ENCODE peak calls at places on chromosomes 12 and 14, in five cellular contexts. G, D, N, H and I are unnamed samples. For H3F3A, the result is how much of the 10 kb centered on the place peaks cover.

GRCh38 chr14:80974338-80975078 is 19.1 kb downstream of the TSHR start:
- DNase-seq in D (no peak), N (no peak), H (no peak), G (no peak), I (peak)

GRCh38 chr12:121371404-121371803 is 19.2 kb upstream of the ANAPC5 start:
- DNase-seq in H (no peak), D (no peak), N (no peak), G (no peak), I (no peak)

GRCh38 chr12:107760207-107760816 is 625 bp downstream of the PRDM4 start:
- DNase-seq in G (peak), N (peak), D (peak), H (peak), I (peak)

GRCh38 chr12:70005864-70006618 is 181.0 kb downstream of the MYRFL start:
- DNase-seq in D (no peak), N (no peak), H (peak), G (no peak), I (no peak)

GRCh38 chr12:2163172-2163927 is 110.6 kb downstream of the CACNA1C start:
- DNase-seq in D (no peak), H (no peak), G (no peak), N (no peak), I (peak)

GRCh38 chr12:119151445-119151844 is 27.3 kb upstream of the HSPB8 start:
- DNase-seq in G (no peak), H (no peak), D (no peak), N (no peak), I (no peak)

GRCh38 chr14:72666610-72667009 is 227.3 kb downstream of the DPF3 start:
- DNase-seq in D (no peak), N (peak), H (no peak), G (no peak), I (peak)

GRCh38 chr14:33679461-33680225 is 271.2 kb downstream of the EGLN3 start:
- DNase-seq in G (no peak), H (no peak), D (no peak), N (peak), I (peak)

GRCh38 chr12:18653465-18653864 is 84.3 kb downstream of the PLCZ1 start:
- DNase-seq in H (no peak), N (no peak), G (no peak), D (no peak), I (no peak)

GRCh38 chr14:85711620-85712019 is 181.7 kb downstream of the FLRT2 start:
- DNase-seq in N (no peak), G (no peak), H (no peak), D (no peak), I (no peak)

GRCh38 chr12:105100207-105100985 is 7.1 kb upstream of the WASHC4 start:
- DNase-seq in H (no peak), N (peak), D (no peak), G (no peak), I (peak)

GRCh38 chr14:103401223-103402214 is 16.3 kb downstream of the MARK3 start:
- DNase-seq in G (no peak), H (no peak), N (peak), D (peak), I (peak)

GRCh38 chr12:115423546-115423987 is 739.6 kb upstream of the TBX3 start:
- DNase-seq in H (no peak), D (peak), G (no peak), N (peak), I (no peak)

GRCh38 chr12:85825751-85826150 is 10.5 kb downstream of the RASSF9 start:
- DNase-seq in G (no peak), D (no peak), N (no peak), H (no peak), I (no peak)

GRCh38 chr14:73462078-73462715 is 3.9 kb upstream of the NUMB start:
- DNase-seq in N (no peak), G (peak), H (no peak), D (peak), I (peak)

GRCh38 chr14:100533647-100534485 is 53.4 kb downstream of the BEGAIN start:
- DNase-seq in G (peak), N (no peak), H (no peak), D (no peak), I (peak)

GRCh38 chr14:102196008-102196407 is 56.3 kb downstream of the WDR20 start:
- DNase-seq in D (no peak), N (no peak), G (no peak), H (no peak), I (no peak)

DNA sequence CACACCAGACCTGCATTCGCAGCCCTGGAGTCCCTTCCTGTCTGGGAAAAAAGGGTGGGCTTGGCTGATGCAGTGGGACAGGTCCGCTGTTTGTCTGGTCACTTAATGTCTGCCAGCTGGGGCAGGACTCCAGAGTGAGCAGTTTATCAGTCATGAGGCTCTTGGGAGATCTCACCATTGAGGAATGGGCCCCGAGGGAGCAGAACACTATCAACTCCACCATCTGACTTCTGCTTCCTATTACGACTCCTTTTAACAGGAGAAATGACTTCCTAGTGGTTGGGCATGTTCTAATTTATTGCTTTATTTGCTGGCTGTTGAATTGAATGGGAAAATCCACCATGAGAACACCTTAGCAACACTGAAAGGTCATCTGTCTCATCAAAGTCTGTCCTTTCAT is 182.5 kb upstream of the RASSF8 start:
- DNase-seq in N (peak), H (no peak), D (no peak), G (peak), I (peak)
- TF ChIP-seq EZH2phosphoT487 in N (no peak), H (no peak), D (no peak), G (no peak), I (no peak)

GRCh38 chr12:101475751-101476305 is 692 bp downstream of the SPIC start:
- DNase-seq in D (no peak), N (no peak), H (no peak), G (no peak), I (no peak)
- H3K9ac ChIP-seq in D (no peak), N (no peak), H (no peak), G (no peak), I (no peak)

DNA sequence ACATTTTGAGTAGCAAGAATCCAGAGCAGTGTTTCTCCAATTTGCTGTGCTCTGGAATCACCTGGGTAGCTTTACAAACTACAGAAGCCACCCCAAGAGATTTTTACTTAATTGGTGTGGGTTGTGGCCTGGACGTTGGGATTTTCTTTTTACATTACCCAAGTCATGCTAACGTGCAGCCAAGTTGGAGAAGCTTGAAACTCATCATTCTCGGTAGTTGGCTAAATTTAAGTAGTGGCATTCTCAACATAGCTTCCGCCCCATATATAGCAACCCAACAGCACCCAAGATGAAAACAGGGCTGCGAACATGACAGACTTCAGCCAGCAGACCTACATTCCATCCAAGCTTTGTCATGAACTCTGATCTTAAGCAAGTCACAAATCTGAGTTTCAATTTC is 25.0 kb downstream of the DAD1 start:
- DNase-seq in G (no peak), D (no peak), N (no peak), H (peak), I (no peak)
- H3F3A ChIP-seq in G (under half), D (under half), N (under half), H (under half), I (under half)

GRCh38 chr12:50620975-50621360 is 116.2 kb downstream of the DIP2B start:
- DNase-seq in H (no peak), D (no peak), N (no peak), G (no peak), I (no peak)

GRCh38 chr12:50619610-50619958 is 114.8 kb downstream of the DIP2B start:
- DNase-seq in G (no peak), N (no peak), H (no peak), D (no peak), I (no peak)

GRCh38 chr12:50618864-50619609 is 114.3 kb downstream of the DIP2B start:
- DNase-seq in G (no peak), N (peak), H (no peak), D (no peak), I (no peak)

GRCh38 chr12:50621435-50622304 is 116.9 kb downstream of the DIP2B start:
- DNase-seq in H (no peak), N (no peak), D (peak), G (no peak), I (no peak)

DNA sequence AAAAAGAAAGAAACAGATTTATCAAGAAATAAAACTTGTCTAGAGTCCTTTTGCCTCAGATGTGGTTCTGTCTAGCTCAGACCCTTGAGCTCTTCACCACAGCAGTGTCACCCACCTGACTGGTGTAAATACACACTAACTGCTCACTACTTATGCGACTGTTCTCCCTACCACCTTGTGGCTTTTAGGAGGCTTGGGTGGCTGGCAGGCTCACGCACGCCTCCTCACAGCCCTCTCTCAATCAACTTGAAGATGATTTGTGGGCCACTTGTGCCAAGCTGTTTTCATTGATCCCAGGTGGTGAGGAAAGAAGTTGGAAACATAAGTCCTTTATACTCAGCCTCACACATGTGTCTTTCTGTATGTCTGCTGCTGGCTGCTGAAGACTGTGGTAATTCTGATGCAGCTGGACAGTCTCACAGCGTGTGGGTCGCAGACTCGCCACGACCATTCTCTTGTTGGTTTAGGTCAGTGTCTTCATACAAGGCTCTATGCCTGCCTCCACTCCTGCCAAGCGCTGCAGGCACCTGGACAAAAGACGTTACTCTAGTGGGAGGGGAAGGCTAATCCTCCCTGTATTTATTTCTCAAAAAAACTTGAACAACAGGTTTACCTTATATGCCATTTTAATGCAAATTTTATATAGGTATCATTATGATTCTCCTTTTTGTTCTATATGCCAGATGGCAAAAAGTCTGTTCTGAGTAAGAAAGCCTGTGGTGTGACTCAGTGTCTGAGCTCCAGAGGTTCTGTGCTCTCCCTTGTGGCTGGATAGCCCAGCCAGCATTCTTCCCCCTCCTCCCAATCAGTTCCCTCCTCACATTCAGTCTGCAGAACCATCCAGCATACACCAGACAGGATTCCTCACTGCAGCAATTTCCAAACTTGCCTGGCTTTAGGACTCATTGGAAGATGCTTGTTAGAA is 115.5 kb downstream of the DIP2B start:
- DNase-seq in D (peak), G (no peak), H (no peak), N (peak), I (peak)
- TF ChIP-seq EZH2phosphoT487 in D (no peak), G (no peak), H (no peak), N (no peak), I (no peak)